ENCODE peak calls at places on chromosome 11, in ten cellular contexts. One of them, this sample, is unnamed.

GRCh38 chr11:130609121-130610035 is 160.9 kb downstream of the ADAMTS15 start:
- DNase-seq in lower lobe of right lung: peak
- DNase-seq in hepatocyte: peak
- DNase-seq in heart left ventricle: peak
- DNase-seq in psoas muscle: peak
- DNase-seq in upper lobe of left lung: peak
- DNase-seq in CD8-positive, alpha-beta T cell: no peak
- DNase-seq in neural progenitor cell: no peak
- DNase-seq in tibial artery: peak
- DNase-seq in left ventricle myocardium inferior: peak
- DNase-seq in this sample: no peak

GRCh38 chr11:116557261-116557660 is 215.5 kb downstream of the BUD13 start:
- DNase-seq in lower lobe of right lung: no peak
- DNase-seq in hepatocyte: no peak
- DNase-seq in heart left ventricle: no peak
- DNase-seq in psoas muscle: no peak
- DNase-seq in upper lobe of left lung: no peak
- DNase-seq in CD8-positive, alpha-beta T cell: no peak
- DNase-seq in neural progenitor cell: no peak
- DNase-seq in tibial artery: no peak
- DNase-seq in left ventricle myocardium inferior: no peak
- DNase-seq in this sample: no peak

GRCh38 chr11:10109836-10110235 is 184.2 kb downstream of the SBF2 start:
- DNase-seq in lower lobe of right lung: no peak
- DNase-seq in hepatocyte: no peak
- DNase-seq in heart left ventricle: no peak
- DNase-seq in psoas muscle: no peak
- DNase-seq in upper lobe of left lung: no peak
- DNase-seq in CD8-positive, alpha-beta T cell: no peak
- DNase-seq in neural progenitor cell: no peak
- DNase-seq in tibial artery: no peak
- DNase-seq in left ventricle myocardium inferior: no peak
- DNase-seq in this sample: no peak

GRCh38 chr11:96188625-96189006 is 154.4 kb downstream of the MAML2 start:
- DNase-seq in lower lobe of right lung: no peak
- DNase-seq in hepatocyte: no peak
- DNase-seq in heart left ventricle: no peak
- DNase-seq in psoas muscle: no peak
- DNase-seq in upper lobe of left lung: no peak
- DNase-seq in CD8-positive, alpha-beta T cell: no peak
- DNase-seq in neural progenitor cell: no peak
- DNase-seq in tibial artery: no peak
- DNase-seq in left ventricle myocardium inferior: no peak
- DNase-seq in this sample: no peak

GRCh38 chr11:79314906-79315689 is 125.7 kb downstream of the TENM4 start:
- DNase-seq in lower lobe of right lung: no peak
- DNase-seq in hepatocyte: peak
- DNase-seq in heart left ventricle: no peak
- DNase-seq in psoas muscle: no peak
- DNase-seq in upper lobe of left lung: no peak
- DNase-seq in CD8-positive, alpha-beta T cell: no peak
- DNase-seq in neural progenitor cell: peak
- DNase-seq in tibial artery: no peak
- DNase-seq in left ventricle myocardium inferior: no peak
- DNase-seq in this sample: no peak

GRCh38 chr11:58582437-58582836 is 3.6 kb downstream of the ZFP91 start:
- DNase-seq in lower lobe of right lung: no peak
- DNase-seq in hepatocyte: no peak
- DNase-seq in heart left ventricle: no peak
- DNase-seq in psoas muscle: no peak
- DNase-seq in upper lobe of left lung: no peak
- DNase-seq in CD8-positive, alpha-beta T cell: no peak
- DNase-seq in neural progenitor cell: no peak
- DNase-seq in tibial artery: no peak
- DNase-seq in left ventricle myocardium inferior: no peak
- DNase-seq in this sample: no peak

GRCh38 chr11:111945198-111945597 is 8.1 kb downstream of the DIXDC1 start:
- DNase-seq in lower lobe of right lung: no peak
- DNase-seq in hepatocyte: no peak
- DNase-seq in heart left ventricle: no peak
- DNase-seq in psoas muscle: no peak
- DNase-seq in upper lobe of left lung: no peak
- DNase-seq in CD8-positive, alpha-beta T cell: no peak
- DNase-seq in neural progenitor cell: no peak
- DNase-seq in tibial artery: no peak
- DNase-seq in left ventricle myocardium inferior: no peak
- DNase-seq in this sample: no peak

GRCh38 chr11:126857860-126858808 is 142.4 kb downstream of the KIRREL3 start:
- DNase-seq in lower lobe of right lung: no peak
- DNase-seq in hepatocyte: no peak
- DNase-seq in heart left ventricle: no peak
- DNase-seq in psoas muscle: no peak
- DNase-seq in upper lobe of left lung: no peak
- DNase-seq in CD8-positive, alpha-beta T cell: no peak
- DNase-seq in neural progenitor cell: no peak
- DNase-seq in tibial artery: no peak
- DNase-seq in left ventricle myocardium inferior: no peak
- DNase-seq in this sample: no peak

GRCh38 chr11:118618991-118619375 is 11.6 kb downstream of the PHLDB1 start:
- DNase-seq in lower lobe of right lung: peak
- DNase-seq in hepatocyte: no peak
- DNase-seq in heart left ventricle: peak
- DNase-seq in psoas muscle: peak
- DNase-seq in upper lobe of left lung: no peak
- DNase-seq in CD8-positive, alpha-beta T cell: no peak
- DNase-seq in neural progenitor cell: no peak
- DNase-seq in tibial artery: peak
- DNase-seq in left ventricle myocardium inferior: peak
- DNase-seq in this sample: no peak

GRCh38 chr11:118619444-118620205 is 12.2 kb downstream of the PHLDB1 start:
- DNase-seq in lower lobe of right lung: peak
- DNase-seq in hepatocyte: peak
- DNase-seq in heart left ventricle: peak
- DNase-seq in psoas muscle: peak
- DNase-seq in upper lobe of left lung: no peak
- DNase-seq in CD8-positive, alpha-beta T cell: no peak
- DNase-seq in neural progenitor cell: no peak
- DNase-seq in tibial artery: peak
- DNase-seq in left ventricle myocardium inferior: no peak
- DNase-seq in this sample: no peak

GRCh38 chr11:118621898-118622375 is 14.5 kb downstream of the PHLDB1 start:
- DNase-seq in lower lobe of right lung: no peak
- DNase-seq in hepatocyte: no peak
- DNase-seq in heart left ventricle: no peak
- DNase-seq in psoas muscle: no peak
- DNase-seq in upper lobe of left lung: no peak
- DNase-seq in CD8-positive, alpha-beta T cell: no peak
- DNase-seq in neural progenitor cell: no peak
- DNase-seq in tibial artery: no peak
- DNase-seq in left ventricle myocardium inferior: no peak
- DNase-seq in this sample: no peak

GRCh38 chr11:118621071-118621815 is 13.8 kb downstream of the PHLDB1 start:
- DNase-seq in lower lobe of right lung: peak
- DNase-seq in hepatocyte: peak
- DNase-seq in heart left ventricle: peak
- DNase-seq in psoas muscle: peak
- DNase-seq in upper lobe of left lung: peak
- DNase-seq in CD8-positive, alpha-beta T cell: no peak
- DNase-seq in neural progenitor cell: peak
- DNase-seq in tibial artery: peak
- DNase-seq in left ventricle myocardium inferior: peak
- DNase-seq in this sample: peak

DNA sequence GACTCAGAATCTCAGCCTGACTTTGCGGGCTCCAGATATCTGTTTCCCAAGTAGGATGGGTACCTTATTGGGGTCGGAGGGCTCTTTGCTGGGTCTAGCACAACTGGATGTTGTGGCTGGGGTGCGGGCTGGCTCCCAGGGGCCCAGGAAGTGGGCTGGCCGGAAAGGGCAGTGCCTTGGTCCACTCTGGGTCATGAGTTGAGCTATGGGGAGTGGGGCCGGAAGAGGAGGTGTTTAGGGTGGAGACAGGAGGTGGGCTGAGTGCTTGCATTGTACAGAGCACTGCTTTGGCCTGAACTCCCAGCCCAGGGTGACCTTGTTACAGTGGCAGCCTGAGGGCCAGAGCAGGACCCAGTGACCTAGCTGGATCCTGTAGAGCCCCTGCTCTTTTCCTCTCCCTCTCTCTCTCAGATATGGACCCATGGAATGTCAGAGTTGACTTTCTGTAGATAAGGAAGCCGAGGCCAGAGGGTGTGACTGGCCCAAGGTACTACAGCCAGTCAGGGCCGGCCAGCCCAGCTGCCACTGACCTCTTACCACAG is 13.2 kb downstream of the PHLDB1 start:
- DNase-seq in lower lobe of right lung: peak
- DNase-seq in hepatocyte: no peak
- DNase-seq in heart left ventricle: peak
- DNase-seq in psoas muscle: peak
- DNase-seq in upper lobe of left lung: peak
- DNase-seq in CD8-positive, alpha-beta T cell: no peak
- DNase-seq in neural progenitor cell: no peak
- DNase-seq in tibial artery: peak
- DNase-seq in left ventricle myocardium inferior: peak
- DNase-seq in this sample: no peak
- H3K27ac ChIP-seq in lower lobe of right lung: peak
- H3K27ac ChIP-seq in hepatocyte: peak
- H3K27ac ChIP-seq in heart left ventricle: peak
- H3K27ac ChIP-seq in psoas muscle: peak
- H3K27ac ChIP-seq in upper lobe of left lung: peak
- H3K27ac ChIP-seq in CD8-positive, alpha-beta T cell: no peak
- H3K27ac ChIP-seq in neural progenitor cell: no peak
- H3K27ac ChIP-seq in tibial artery: peak
- H3K27ac ChIP-seq in left ventricle myocardium inferior: peak
- H3K27ac ChIP-seq in this sample: peak

GRCh38 chr11:69370984-69371709 is 77.2 kb downstream of the MYEOV start:
- DNase-seq in lower lobe of right lung: no peak
- DNase-seq in hepatocyte: no peak
- DNase-seq in heart left ventricle: no peak
- DNase-seq in psoas muscle: peak
- DNase-seq in upper lobe of left lung: peak
- DNase-seq in CD8-positive, alpha-beta T cell: no peak
- DNase-seq in neural progenitor cell: no peak
- DNase-seq in tibial artery: peak
- DNase-seq in left ventricle myocardium inferior: peak
- DNase-seq in this sample: no peak
- TF ChIP-seq CTCF in lower lobe of right lung: no peak
- TF ChIP-seq CTCF in hepatocyte: no peak
- TF ChIP-seq CTCF in heart left ventricle: no peak
- TF ChIP-seq CTCF in psoas muscle: no peak
- TF ChIP-seq CTCF in upper lobe of left lung: no peak
- TF ChIP-seq CTCF in CD8-positive, alpha-beta T cell: no peak
- TF ChIP-seq CTCF in neural progenitor cell: no peak
- TF ChIP-seq CTCF in tibial artery: no peak
- TF ChIP-seq CTCF in left ventricle myocardium inferior: no peak
- TF ChIP-seq CTCF in this sample: no peak

GRCh38 chr11:65915821-65916251 is 3.0 kb downstream of the C11orf68 start:
- DNase-seq in lower lobe of right lung: peak
- DNase-seq in hepatocyte: peak
- DNase-seq in heart left ventricle: peak
- DNase-seq in psoas muscle: peak
- DNase-seq in upper lobe of left lung: peak
- DNase-seq in CD8-positive, alpha-beta T cell: no peak
- DNase-seq in neural progenitor cell: no peak
- DNase-seq in tibial artery: peak
- DNase-seq in left ventricle myocardium inferior: peak
- DNase-seq in this sample: no peak

GRCh38 chr11:65918211-65919150 is at the start of gene C11orf68:
- DNase-seq in lower lobe of right lung: no peak
- DNase-seq in hepatocyte: no peak
- DNase-seq in heart left ventricle: no peak
- DNase-seq in psoas muscle: no peak
- DNase-seq in upper lobe of left lung: no peak
- DNase-seq in CD8-positive, alpha-beta T cell: no peak
- DNase-seq in neural progenitor cell: no peak
- DNase-seq in tibial artery: no peak
- DNase-seq in left ventricle myocardium inferior: no peak
- DNase-seq in this sample: peak

GRCh38 chr11:65917434-65918210 is 1.2 kb downstream of the C11orf68 start:
- DNase-seq in lower lobe of right lung: no peak
- DNase-seq in hepatocyte: no peak
- DNase-seq in heart left ventricle: no peak
- DNase-seq in psoas muscle: peak
- DNase-seq in upper lobe of left lung: peak
- DNase-seq in CD8-positive, alpha-beta T cell: no peak
- DNase-seq in neural progenitor cell: no peak
- DNase-seq in tibial artery: no peak
- DNase-seq in left ventricle myocardium inferior: no peak
- DNase-seq in this sample: no peak

GRCh38 chr11:65916391-65916790 is 2.5 kb downstream of the C11orf68 start:
- DNase-seq in lower lobe of right lung: no peak
- DNase-seq in hepatocyte: no peak
- DNase-seq in heart left ventricle: no peak
- DNase-seq in psoas muscle: no peak
- DNase-seq in upper lobe of left lung: no peak
- DNase-seq in CD8-positive, alpha-beta T cell: no peak
- DNase-seq in neural progenitor cell: no peak
- DNase-seq in tibial artery: no peak
- DNase-seq in left ventricle myocardium inferior: no peak
- DNase-seq in this sample: no peak

DNA sequence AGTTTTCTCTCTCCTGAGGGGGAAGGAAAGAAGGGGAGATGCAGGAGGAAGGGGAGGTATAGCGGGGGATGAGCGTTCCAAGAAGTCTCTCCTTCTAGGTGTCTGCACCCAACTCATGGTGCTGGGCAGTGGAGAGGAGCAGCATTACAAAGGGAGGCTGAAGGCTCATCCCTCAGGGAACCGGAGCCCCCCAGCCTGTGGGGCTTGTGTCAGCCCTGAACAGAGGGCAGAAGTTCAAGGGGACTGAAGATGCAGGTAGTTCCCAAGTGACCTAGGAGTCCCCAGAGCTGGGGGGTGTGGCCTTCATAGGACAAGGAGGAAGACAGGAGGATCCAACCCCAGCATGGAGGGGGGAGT is 1.8 kb downstream of the C11orf68 start:
- DNase-seq in lower lobe of right lung: no peak
- DNase-seq in hepatocyte: no peak
- DNase-seq in heart left ventricle: no peak
- DNase-seq in psoas muscle: no peak
- DNase-seq in upper lobe of left lung: no peak
- DNase-seq in CD8-positive, alpha-beta T cell: no peak
- DNase-seq in neural progenitor cell: no peak
- DNase-seq in tibial artery: no peak
- DNase-seq in left ventricle myocardium inferior: no peak
- DNase-seq in this sample: no peak
- H3K4me3 ChIP-seq in lower lobe of right lung: peak
- H3K4me3 ChIP-seq in hepatocyte: no peak
- H3K4me3 ChIP-seq in heart left ventricle: no peak
- H3K4me3 ChIP-seq in psoas muscle: peak
- H3K4me3 ChIP-seq in upper lobe of left lung: no peak
- H3K4me3 ChIP-seq in CD8-positive, alpha-beta T cell: no peak
- H3K4me3 ChIP-seq in neural progenitor cell: no peak
- H3K4me3 ChIP-seq in tibial artery: peak
- H3K4me3 ChIP-seq in left ventricle myocardium inferior: peak
- H3K4me3 ChIP-seq in this sample: no peak

DNA sequence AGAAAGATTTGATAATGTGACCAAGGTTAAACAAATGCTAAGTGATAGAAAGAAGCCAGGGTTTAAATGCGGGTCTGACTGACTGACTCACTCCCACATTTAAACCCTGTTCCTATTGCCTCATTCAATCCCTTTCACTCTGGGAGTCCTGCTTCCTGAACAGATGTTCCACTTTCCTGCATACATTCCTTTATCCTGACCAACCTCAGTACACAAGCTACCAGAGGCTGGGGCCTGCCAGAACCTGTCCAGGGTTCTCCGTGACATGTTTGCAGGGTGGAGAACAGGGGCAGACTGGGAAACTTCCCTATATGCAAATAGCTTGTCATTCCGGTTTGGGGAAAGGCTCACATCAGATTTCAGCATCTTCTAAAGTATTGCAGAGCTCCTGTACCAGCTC is 3.0 kb upstream of the ANKK1 start:
- DNase-seq in lower lobe of right lung: no peak
- DNase-seq in hepatocyte: peak
- DNase-seq in heart left ventricle: no peak
- DNase-seq in psoas muscle: no peak
- DNase-seq in upper lobe of left lung: no peak
- DNase-seq in CD8-positive, alpha-beta T cell: no peak
- DNase-seq in neural progenitor cell: no peak
- DNase-seq in tibial artery: no peak
- DNase-seq in left ventricle myocardium inferior: no peak
- DNase-seq in this sample: no peak
- H3K27ac ChIP-seq in lower lobe of right lung: no peak
- H3K27ac ChIP-seq in hepatocyte: peak
- H3K27ac ChIP-seq in heart left ventricle: no peak
- H3K27ac ChIP-seq in psoas muscle: no peak
- H3K27ac ChIP-seq in upper lobe of left lung: no peak
- H3K27ac ChIP-seq in CD8-positive, alpha-beta T cell: no peak
- H3K27ac ChIP-seq in neural progenitor cell: no peak
- H3K27ac ChIP-seq in tibial artery: no peak
- H3K27ac ChIP-seq in left ventricle myocardium inferior: no peak
- H3K27ac ChIP-seq in this sample: no peak

This sample was measured in WERI-Rb-1.